ENCODE peak calls at places on chromosomes 4 and X, in seven cellular contexts. E, K, O, F, Y, V and R are unnamed samples.

GRCh38 chrX:68177542-68177941 is 255.8 kb downstream of the OPHN1 start:
- DNase-seq in O (no peak), Y (no peak), E (no peak), V (no peak), K (no peak), F (no peak), R (peak)

GRCh38 chr4:108937066-108937465 is 174.2 kb upstream of the ETNPPL start:
- DNase-seq in E (no peak), K (no peak), V (no peak), Y (no peak), O (no peak), F (no peak), R (no peak)

GRCh38 chr4:48141048-48141447 is 7.0 kb upstream of the TXK start:
- DNase-seq in V (no peak), F (peak), K (no peak), O (no peak), E (no peak), Y (peak), R (peak)

GRCh38 chrX:136646602-136647239 is 1.2 kb upstream of the CD40LG start:
- DNase-seq in V (no peak), E (no peak), Y (no peak), O (no peak), K (no peak), F (no peak), R (no peak)

GRCh38 chr4:145936142-145937020 is 2.2 kb downstream of the ZNF827 start:
- DNase-seq in F (peak), E (peak), O (no peak), K (peak), V (peak), Y (peak), R (peak)

GRCh38 chr4:4446434-4446833 is 59.5 kb downstream of the NSG1 start:
- DNase-seq in V (no peak), Y (no peak), K (no peak), E (no peak), F (no peak), O (no peak), R (no peak)

GRCh38 chr4:86993909-86994672 is 59.3 kb downstream of the AFF1 start:
- DNase-seq in K (no peak), F (no peak), Y (no peak), O (no peak), V (no peak), E (peak), R (no peak)

GRCh38 chrX:80876877-80877276 is 67.2 kb upstream of the BRWD3 start:
- DNase-seq in F (peak), O (no peak), E (no peak), K (no peak), Y (peak), V (no peak), R (no peak)

GRCh38 chr4:41176357-41176756 is 38.0 kb downstream of the APBB2 start:
- DNase-seq in K (no peak), F (no peak), E (no peak), V (no peak), Y (no peak), O (no peak), R (peak)

GRCh38 chr4:42627887-42628646 is 28.8 kb downstream of the ATP8A1 start:
- DNase-seq in V (peak), O (no peak), F (no peak), E (peak), K (no peak), Y (peak), R (no peak)

GRCh38 chrX:96098471-96098870 is 586.2 kb upstream of the DIAPH2 start:
- DNase-seq in F (no peak), E (no peak), Y (no peak), O (no peak), V (no peak), K (no peak), R (no peak)

GRCh38 chr4:177671387-177671786 is 229.2 kb upstream of the AGA start:
- DNase-seq in K (no peak), V (no peak), O (no peak), F (no peak), Y (no peak), E (no peak), R (no peak)

GRCh38 chr4:177671845-177672244 is 229.6 kb upstream of the AGA start:
- DNase-seq in O (no peak), E (no peak), K (no peak), V (no peak), Y (no peak), F (no peak), R (no peak)

DNA sequence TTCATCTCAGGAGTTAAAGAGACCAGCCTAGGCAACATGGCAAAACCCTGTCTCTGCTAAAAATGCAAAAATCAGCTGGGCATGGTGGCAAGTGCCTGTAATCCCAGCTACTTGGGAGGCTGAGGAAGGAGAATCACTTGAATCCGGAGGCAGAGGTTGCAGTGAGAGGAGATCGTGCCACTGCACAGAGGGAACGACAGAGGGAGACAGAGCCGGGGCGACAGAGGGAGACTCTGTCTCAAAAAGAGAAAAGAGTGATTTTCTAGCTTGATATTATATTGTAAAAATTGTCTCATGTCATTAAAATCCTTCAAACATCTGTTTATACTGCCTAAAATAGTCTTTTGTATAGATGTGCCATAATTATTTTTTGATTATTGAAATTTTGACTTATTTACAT is 225.4 kb upstream of the AGA start:
- DNase-seq in Y (no peak), E (no peak), F (peak), V (no peak), K (no peak), O (no peak), R (no peak)
- TF ChIP-seq CTCF in Y (peak), E (no peak), F (peak), V (peak), K (no peak), O (no peak), R (no peak)

GRCh38 chrX:153688900-153689590 is 1.3 kb downstream of the SLC6A8 start:
- DNase-seq in F (peak), E (peak), O (no peak), K (no peak), Y (no peak), V (no peak), R (peak)
- H3K4me3 ChIP-seq in F (peak), E (peak), O (peak), K (peak), Y (no peak), V (peak), R (peak)

DNA sequence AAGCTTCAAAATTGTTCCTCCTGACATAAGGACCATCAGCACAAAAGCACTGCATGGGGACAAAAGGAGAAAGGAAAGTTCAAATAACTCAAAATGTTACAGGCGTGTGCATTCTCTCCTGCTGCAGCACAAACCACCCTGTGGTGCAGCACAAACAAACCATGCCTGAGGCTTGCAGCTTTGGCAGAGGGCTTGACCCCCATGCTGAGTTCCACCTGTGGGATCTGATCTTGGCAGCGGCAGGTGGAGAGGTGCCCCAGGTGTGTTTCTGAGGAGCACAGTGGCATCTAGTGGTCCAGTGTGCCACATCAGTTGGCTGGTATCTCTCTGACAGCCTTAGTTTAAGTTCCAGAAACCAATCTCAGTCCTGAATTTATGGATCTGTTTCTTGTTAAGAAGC is 164.6 kb downstream of the SOWAHB start:
- DNase-seq in F (no peak), V (no peak), E (peak), K (no peak), O (no peak), Y (peak), R (no peak)
- TF ChIP-seq CTCF in F (no peak), V (no peak), E (peak), K (no peak), O (no peak), Y (peak), R (no peak)

GRCh38 chr4:35963969-35964515 is 280.3 kb downstream of the ARAP2 start:
- DNase-seq in V (no peak), Y (no peak), O (no peak), E (no peak), K (no peak), F (no peak), R (no peak)
- H3K4me3 ChIP-seq in V (no peak), Y (no peak), O (no peak), E (no peak), K (no peak), F (no peak), R (no peak)

GRCh38 chr4:163666335-163666888 is 171.9 kb downstream of the TMA16 start:
- DNase-seq in Y (no peak), O (no peak), V (no peak), K (no peak), E (no peak), F (no peak), R (no peak)

GRCh38 chr4:163662761-163663160 is 168.3 kb downstream of the TMA16 start:
- DNase-seq in F (no peak), O (no peak), V (no peak), Y (peak), E (no peak), K (no peak), R (no peak)

GRCh38 chr4:163663454-163664225 is 169.2 kb downstream of the TMA16 start:
- DNase-seq in V (no peak), Y (peak), F (no peak), K (no peak), O (no peak), E (no peak), R (no peak)

DNA sequence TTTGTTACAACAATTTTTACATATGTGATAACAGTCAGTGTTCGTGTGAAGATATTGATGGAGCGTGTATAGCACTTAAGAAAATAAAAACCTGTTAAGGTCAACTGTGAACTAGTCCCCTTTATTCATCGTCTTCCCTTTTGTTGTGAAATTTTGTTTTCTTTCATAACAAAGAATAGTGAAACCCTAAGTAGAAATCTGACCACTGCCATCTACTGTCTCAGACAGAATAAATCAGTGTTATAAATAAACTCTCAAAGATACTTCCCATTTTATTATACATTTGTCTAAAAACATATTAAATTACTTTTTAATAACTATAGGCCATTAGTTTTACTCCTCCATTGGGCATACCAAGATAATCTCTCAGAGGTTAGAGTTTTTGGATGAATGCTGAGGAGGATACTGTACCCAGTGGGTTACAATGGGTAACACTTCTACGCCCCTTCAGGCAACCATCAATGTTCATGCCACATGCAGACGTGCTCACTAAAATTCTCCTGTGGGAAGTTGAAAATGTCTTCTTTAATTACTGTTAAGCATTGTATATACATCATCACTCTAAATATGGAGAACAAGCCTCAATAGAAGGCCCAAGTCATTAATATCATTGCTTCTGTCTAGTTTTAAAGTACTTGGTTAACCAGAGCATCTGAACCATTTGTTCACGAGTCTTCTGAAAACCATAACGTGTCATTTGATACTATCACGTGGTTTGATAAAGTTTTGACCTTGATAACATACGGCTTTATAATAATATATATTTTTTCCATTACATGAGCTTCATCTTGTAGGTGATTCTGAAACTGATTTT is 171.2 kb downstream of the TMA16 start:
- DNase-seq in E (no peak), K (no peak), F (no peak), O (no peak), Y (peak), V (no peak), R (no peak)
- TF ChIP-seq CTCF in E (no peak), K (peak), F (no peak), O (no peak), Y (no peak), V (no peak), R (no peak)